ENCODE peak calls at places on chromosomes 7 and 10, in nine cellular contexts. K is cardiac fibroblast; B is caudate nucleus; M is anterior cingulate cortex; O is erythroblast; H is stimulated activated CD4-positive, alpha-beta T cell treated with anti-CD3 and anti-CD28 coated beads, Interleukin-2, amount 100 ng/mL, for 48 hours; J is GM10248; F is NCI-H82; A is T-helper 2 cell. Q is an unnamed sample.

GRCh38 chr10:33927347-33927746 is 592.9 kb upstream of the NRP1 start:
- DNase-seq in K (peak; percentile 55), B (no peak), M (no peak), O (no peak), H (no peak), J (no peak), F (no peak), A (no peak), Q (no peak)

GRCh38 chr7:148142660-148143248 is 447.8 kb upstream of the C7orf33 start:
- DNase-seq in K (peak; percentile 59), B (no peak), M (no peak), O (peak; percentile 22), H (no peak), J (no peak), F (peak; percentile 81), A (no peak), Q (peak; percentile 74)

GRCh38 chr10:62501547-62501946 is 127.4 kb downstream of the ZNF365 start:
- DNase-seq in K (peak; percentile 39), B (no peak), M (no peak), O (no peak), H (no peak), J (no peak), F (no peak), A (no peak), Q (no peak)

GRCh38 chr7:107610353-107610752 is 30.3 kb downstream of the BCAP29 start:
- DNase-seq in K (no peak), B (no peak), M (no peak), O (no peak), H (no peak), J (no peak), F (no peak), A (no peak), Q (no peak)

GRCh38 chr10:27390681-27391080 is 113.4 kb upstream of the RAB18 start:
- DNase-seq in K (no peak), B (no peak), M (no peak), O (no peak), H (no peak), J (no peak), F (peak; percentile 2), A (no peak), Q (no peak)

GRCh38 chr10:112990271-112990670 is 40.2 kb downstream of the TCF7L2 start:
- DNase-seq in K (no peak), B (no peak), M (no peak), O (no peak), H (no peak), J (no peak), F (no peak), A (no peak), Q (no peak)

GRCh38 chr10:60434418-60435046 is 44.9 kb upstream of the ANK3 start:
- DNase-seq in K (peak; percentile 85), B (peak; percentile 18), M (peak; percentile 35), O (peak; percentile 23), H (no peak), J (peak; percentile 37), F (peak; percentile 68), A (no peak), Q (peak; percentile 63)

GRCh38 chr7:101170617-101171441 is 5.5 kb upstream of the VGF start:
- DNase-seq in K (no peak), B (no peak), M (no peak), O (no peak), H (no peak), J (no peak), F (no peak), A (no peak), Q (peak; percentile 51)

GRCh38 chr10:78925800-78926319 is 142.9 kb upstream of the ZMIZ1 start:
- DNase-seq in K (peak; percentile 95), B (no peak), M (no peak), O (no peak), H (no peak), J (no peak), F (no peak), A (no peak), Q (no peak)

GRCh38 chr10:70761727-70762350 is 23.3 kb downstream of the TBATA start:
- DNase-seq in K (no peak), B (no peak), M (no peak), O (no peak), H (no peak), J (no peak), F (no peak), A (no peak), Q (no peak)

GRCh38 chr7:38411404-38411803 is 138.0 kb upstream of the TARP start:
- DNase-seq in K (peak; percentile 21), B (no peak), M (no peak), O (peak; percentile 15), H (no peak), J (no peak), F (peak; percentile 79), A (no peak), Q (peak; percentile 72)

GRCh38 chr7:85185355-85186082 is 1.3 kb downstream of the SEMA3D start:
- DNase-seq in K (peak; percentile 60), B (peak; percentile 30), M (peak; percentile 22), O (no peak), H (no peak), J (peak; percentile 7), F (peak; percentile 49), A (no peak), Q (peak; percentile 86)

GRCh38 chr7:147279951-147280350 is 1163.3 kb downstream of the CNTNAP2 start:
- DNase-seq in K (no peak), B (no peak), M (peak; percentile 18), O (no peak), H (no peak), J (no peak), F (no peak), A (no peak), Q (no peak)

GRCh38 chr7:4042402-4042801 is 639.7 kb upstream of the FOXK1 start:
- DNase-seq in K (no peak), B (no peak), M (no peak), O (no peak), H (no peak), J (no peak), F (no peak), A (no peak), Q (peak; percentile 51)

GRCh38 chr7:150373049-150373801 is 4.6 kb downstream of the REPIN1 start:
- DNase-seq in K (no peak), B (no peak), M (no peak), O (no peak), H (no peak), J (no peak), F (no peak), A (no peak), Q (peak; percentile 49)

GRCh38 chr10:52280051-52280450 is 34.0 kb upstream of the DKK1 start:
- DNase-seq in K (peak; percentile 51), B (no peak), M (no peak), O (no peak), H (no peak), J (no peak), F (no peak), A (no peak), Q (no peak)

GRCh38 chr7:77439572-77439971 is 23.4 kb upstream of the GSAP start:
- DNase-seq in K (peak; percentile 47), B (peak; percentile 62), M (peak; percentile 53), O (no peak), H (no peak), J (no peak), F (peak; percentile 45), A (no peak), Q (no peak)

GRCh38 chr10:50385610-50386009 is 134.3 kb upstream of the ASAH2 start:
- DNase-seq in K (peak; percentile 45), B (peak; percentile 19), M (no peak), O (no peak), H (no peak), J (no peak), F (no peak), A (no peak), Q (no peak)

GRCh38 chr7:20330797-20331230 is at the start of gene ITGB8:
- DNase-seq in K (no peak), B (peak; percentile 82), M (peak; percentile 80), O (peak; percentile 28), H (peak; percentile 10), J (peak; percentile 52), F (peak; percentile 68), A (no peak), Q (peak; percentile 89)

GRCh38 chr10:31947144-31947926 is 18.7 kb upstream of the ARHGAP12 start:
- DNase-seq in K (peak; percentile 96), B (no peak), M (peak; percentile 43), O (no peak), H (no peak), J (peak; percentile 13), F (no peak), A (no peak), Q (no peak)

GRCh38 chr7:1899201-1899600 is 229.1 kb downstream of the ELFN1 start:
- DNase-seq in K (peak; percentile 75), B (peak; percentile 54), M (peak; percentile 36), O (no peak), H (no peak), J (no peak), F (no peak), A (no peak), Q (no peak)

Q was measured in endodermal cell.